ENCODE peak calls at places on chromosomes 5 and 9, in five cellular contexts. Q is HCT116, Z is fibroblast of lung, F is PC-3, N is mammary epithelial cell. V is an unnamed sample.

GRCh38 chr5:142658278-142658677 is 27.6 kb downstream of the FGF1 start:
- DNase-seq in N (no peak), Z (no peak), F (no peak), Q (no peak), V (no peak)

GRCh38 chr5:54835642-54836041 is 149.8 kb downstream of the ESM1 start:
- DNase-seq in Z (peak; percentile 53), N (no peak), Q (no peak), F (peak; percentile 4), V (no peak)

GRCh38 chr9:89455356-89455824 is 42.5 kb downstream of the SEMA4D start:
- DNase-seq in F (no peak), N (no peak), Z (no peak), Q (no peak), V (no peak)

GRCh38 chr5:23332650-23333251 is 174.7 kb upstream of the PRDM9 start:
- DNase-seq in Z (peak; percentile 51), F (peak; percentile 72), N (peak; percentile 24), Q (no peak), V (no peak)

GRCh38 chr5:132389051-132389331 is 19.5 kb downstream of the SLC22A5 start:
- DNase-seq in N (no peak), F (no peak), Z (no peak), Q (no peak), V (no peak)

GRCh38 chr9:108953983-108954574 is 19.9 kb downstream of the ABITRAM start:
- DNase-seq in Q (peak; percentile 37), Z (peak; percentile 75), F (peak; percentile 67), N (peak; percentile 16), V (no peak)

GRCh38 chr5:20678386-20678785 is 690.4 kb upstream of the CDH18 start:
- DNase-seq in Z (no peak), F (no peak), N (no peak), Q (no peak), V (no peak)

GRCh38 chr9:33307067-33307466 is 16.8 kb downstream of the NFX1 start:
- DNase-seq in Z (no peak), Q (no peak), F (no peak), N (no peak), V (no peak)

GRCh38 chr9:135212961-135213360 is 125.5 kb downstream of the OLFM1 start:
- DNase-seq in F (no peak), Q (no peak), Z (no peak), N (no peak), V (no peak)

GRCh38 chr5:148255456-148255855 is 13.1 kb upstream of the SPINK13 start:
- DNase-seq in Q (no peak), Z (no peak), F (peak; percentile 67), N (no peak), V (no peak)

GRCh38 chr5:10567781-10568321 is 4.0 kb downstream of the ANKRD33B start:
- DNase-seq in Q (no peak), Z (peak; percentile 76), N (no peak), F (no peak), V (no peak)

GRCh38 chr9:70413798-70414775 is at the start of gene KLF9:
- DNase-seq in Q (peak; percentile 89), N (peak; percentile 97), Z (peak; percentile 99), F (peak; percentile 56), V (no peak)

GRCh38 chr5:170861855-170862766 is at the start of gene RANBP17:
- DNase-seq in Q (peak; percentile 53), N (peak; percentile 58), F (peak; percentile 32), Z (peak; percentile 78), V (no peak)

GRCh38 chr5:544675-545330 is 20.6 kb upstream of the SLC9A3 start:
- DNase-seq in F (no peak), N (no peak), Z (no peak), Q (no peak), V (no peak)
- TF ChIP-seq EZH2 in F (no peak), N (no peak), Z (no peak), Q (no peak), V (no peak)

GRCh38 chr9:124415102-124415851 is at the start of gene PSMB7:
- DNase-seq in Z (peak; percentile 98), N (peak; percentile 90), Q (peak; percentile 97), F (peak; percentile 95), V (peak; percentile 76)

GRCh38 chr9:124412228-124412575 is 3.0 kb downstream of the PSMB7 start:
- DNase-seq in F (no peak), N (peak; percentile 60), Q (no peak), Z (no peak), V (no peak)

GRCh38 chr9:124415852-124416484 is 726 bp upstream of the PSMB7 start:
- DNase-seq in F (no peak), N (no peak), Z (no peak), Q (no peak), V (no peak)

GRCh38 chr9:124411514-124412227 is 3.6 kb downstream of the PSMB7 start:
- DNase-seq in N (peak; percentile 75), Z (peak; percentile 94), F (peak; percentile 64), Q (no peak), V (no peak)

DNA sequence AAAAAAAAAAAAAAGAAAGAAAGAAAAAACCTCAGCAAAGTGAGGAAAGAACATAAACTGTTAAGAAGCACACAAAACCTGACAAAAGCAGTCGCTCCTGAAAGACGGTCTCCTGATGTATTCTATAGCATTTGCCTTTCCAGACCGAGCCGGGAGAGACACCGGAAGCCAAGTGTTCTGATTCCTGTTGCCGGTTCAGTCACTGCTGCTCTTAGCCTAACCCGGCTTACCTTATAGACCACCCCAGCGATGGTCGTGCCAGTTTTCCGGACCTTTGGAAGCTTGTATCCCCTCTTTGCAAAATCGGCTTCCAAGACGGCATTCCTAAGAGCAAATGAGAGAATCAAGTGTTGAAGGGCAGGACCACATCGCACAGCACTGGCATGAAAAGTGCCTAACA is 630 bp downstream of the PSMB7 start:
- DNase-seq in Z (no peak), F (no peak), N (no peak), Q (no peak), V (no peak)
- H3K27ac ChIP-seq in Z (peak overlapping the region; percentile 83), F (peak overlapping the region; percentile 79), N (peak overlapping the region; percentile 77), Q (peak overlapping the region; percentile 81), V (peak overlapping the region; percentile 97)

DNA sequence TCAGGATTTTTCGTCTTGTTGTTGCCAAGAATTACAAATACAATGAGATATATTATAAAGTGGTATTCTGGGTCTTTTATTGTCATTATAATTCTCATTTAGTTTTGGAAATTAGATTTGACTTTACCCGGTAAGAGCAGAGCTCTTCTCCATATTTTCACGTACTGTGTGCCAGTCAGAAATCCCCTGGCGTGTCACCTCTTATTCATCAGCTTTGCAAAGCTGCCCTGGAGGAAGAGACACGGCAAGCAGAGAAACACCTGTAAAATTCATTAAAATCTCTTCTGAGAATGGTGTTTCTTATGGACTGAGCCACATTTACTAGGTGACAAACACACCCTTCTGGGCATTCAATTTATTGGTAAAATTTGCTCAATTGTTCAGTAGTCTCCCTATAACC is 440.4 kb downstream of the HINT1 start:
- DNase-seq in N (peak; percentile 32), F (peak; percentile 37), Q (no peak), Z (no peak), V (no peak)
- H3K4me2 ChIP-seq in N (no peak overlapping the region), F (peak overlapping the region; percentile 1), Q (no peak overlapping the region), Z (no peak overlapping the region), V (no peak overlapping the region)

GRCh38 chr9:12774861-12775367 is at the start of gene LURAP1L:
- DNase-seq in N (peak; percentile 88), F (peak; percentile 78), Q (peak; percentile 70), Z (peak; percentile 94), V (no peak)
- TF ChIP-seq EZH2 in N (no peak), F (no peak), Q (no peak), Z (no peak), V (no peak)

DNA sequence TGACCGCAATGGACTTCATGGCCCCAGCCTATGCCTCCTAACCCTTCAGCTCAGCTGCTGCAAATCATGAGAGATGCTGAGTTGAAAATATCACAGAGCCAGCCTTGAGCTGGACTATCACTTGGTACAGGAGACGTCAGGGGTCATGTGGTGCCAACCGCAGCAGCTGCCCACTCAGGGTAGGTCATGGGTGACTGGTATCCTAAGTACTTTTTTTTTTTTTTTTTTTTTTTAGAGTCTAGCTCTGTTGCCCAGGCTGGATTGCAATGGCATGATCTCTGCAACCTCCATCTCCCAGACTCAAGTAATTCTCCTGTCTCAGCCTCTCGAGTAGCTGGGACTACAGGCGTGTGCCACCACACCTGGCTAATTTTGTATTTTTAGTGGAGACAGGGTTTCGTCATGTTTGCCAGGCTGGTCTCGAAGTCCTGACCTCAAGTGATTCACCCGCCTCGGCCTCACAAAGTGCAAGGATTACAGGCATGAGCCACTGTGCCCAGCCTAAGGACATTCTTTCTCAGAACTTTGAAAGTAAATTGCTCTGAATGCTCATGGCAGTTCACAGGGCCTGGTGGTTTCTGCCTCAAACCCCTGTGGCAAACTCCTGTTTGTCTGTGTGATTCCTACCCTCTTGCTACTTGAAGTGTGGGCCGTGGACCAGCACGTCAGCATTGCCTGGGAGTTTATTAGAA is 21.3 kb downstream of the WWC1 start:
- DNase-seq in N (no peak), Q (no peak), F (peak; percentile 38), Z (no peak), V (no peak)
- H3K27ac ChIP-seq in N (no peak overlapping the region), Q (no peak overlapping the region), F (peak overlapping the region; percentile 81), Z (no peak overlapping the region), V (no peak overlapping the region)

GRCh38 chr9:101693937-101694336 is 44.5 kb downstream of the GRIN3A start:
- DNase-seq in Z (no peak), Q (no peak), N (no peak), F (no peak), V (no peak)
- H3K4me2 ChIP-seq in Z (no peak overlapping the region), Q (no peak overlapping the region), N (no peak overlapping the region), F (no peak overlapping the region), V (no peak overlapping the region)

GRCh38 chr5:119355636-119356383 is at the start of gene TNFAIP8:
- DNase-seq in Z (peak; percentile 70), Q (no peak), N (peak; percentile 76), F (peak; percentile 69), V (no peak)
- TF ChIP-seq EZH2 in Z (no peak), Q (no peak), N (no peak), F (no peak), V (no peak)

V was measured in keratinocyte.